ENCODE peak calls at places on chromosomes 11 and 22, in nine cellular contexts. S is stimulated activated CD4-positive, alpha-beta T cell treated with anti-CD3 and anti-CD28 coated beads, Interleukin-2, amount 100 ng/mL, for 24 hours; D is gastrocnemius medialis; G is effector memory CD8-positive, alpha-beta T cell; N is kidney glomerular epithelial cell; F is C1 segment of cervical spinal cord; X is activated CD8-positive, alpha-beta memory T cell treated with anti-CD3 and anti-CD28 coated beads for 48 hours; E is cerebellar nuclear complex; Y is NCI-H1105. C is an unnamed sample.

GRCh38 chr11:99422581-99423434 is 402.1 kb downstream of the CNTN5 start:
- DNase-seq in S (no peak), D (no peak), G (no peak), N (no peak), F (no peak), X (no peak), E (no peak), Y (no peak), C (no peak)

GRCh38 chr11:89405629-89406028 is 85.5 kb downstream of the NOX4 start:
- DNase-seq in S (no peak), D (no peak), G (no peak), N (no peak), F (no peak), X (no peak), E (no peak), Y (peak), C (no peak)

GRCh38 chr11:105181100-105181499 is 41.5 kb upstream of the CARD18 start:
- DNase-seq in S (no peak), D (no peak), G (no peak), N (peak), F (no peak), X (no peak), E (no peak), Y (no peak), C (no peak)

GRCh38 chr11:75399344-75400109 is at the start of gene RPS3:
- DNase-seq in S (peak), D (peak), G (peak), N (peak), F (peak), X (peak), E (peak), Y (peak), C (peak)

GRCh38 chr11:75487366-75487765 is 38.4 kb downstream of the GDPD5 start:
- DNase-seq in S (no peak), D (no peak), G (no peak), N (no peak), F (no peak), X (no peak), E (no peak), Y (no peak), C (no peak)

GRCh38 chr22:29138556-29138955 is 65.7 kb downstream of the KREMEN1 start:
- DNase-seq in S (no peak), D (no peak), G (no peak), N (no peak), F (no peak), X (no peak), E (no peak), Y (no peak), C (no peak)

GRCh38 chr11:40842750-40843339 is 616.6 kb downstream of the LRRC4C start:
- DNase-seq in S (no peak), D (no peak), G (no peak), N (no peak), F (no peak), X (no peak), E (no peak), Y (no peak), C (no peak)

GRCh38 chr11:118295834-118296454 is 8.6 kb upstream of the CD3E start:
- DNase-seq in S (peak), D (no peak), G (peak), N (peak), F (no peak), X (no peak), E (no peak), Y (no peak), C (peak)

GRCh38 chr11:116529210-116529609 is 243.6 kb downstream of the BUD13 start:
- DNase-seq in S (no peak), D (no peak), G (no peak), N (no peak), F (no peak), X (no peak), E (no peak), Y (no peak), C (no peak)

GRCh38 chr22:40637181-40638150 is 947 bp upstream of the MRTFA start:
- DNase-seq in S (peak), D (peak), G (no peak), N (no peak), F (no peak), X (no peak), E (peak), Y (peak), C (peak)

GRCh38 chr11:93905384-93905783 is 55.0 kb upstream of the VSTM5 start:
- DNase-seq in S (no peak), D (no peak), G (no peak), N (no peak), F (no peak), X (no peak), E (no peak), Y (no peak), C (no peak)

GRCh38 chr22:23270212-23270733 is 90.0 kb downstream of the BCR start:
- DNase-seq in S (no peak), D (no peak), G (no peak), N (no peak), F (no peak), X (no peak), E (no peak), Y (no peak), C (no peak)

GRCh38 chr11:35087648-35088047 is 51.3 kb upstream of the CD44 start:
- DNase-seq in S (no peak), D (no peak), G (no peak), N (no peak), F (no peak), X (no peak), E (no peak), Y (no peak), C (no peak)

GRCh38 chr11:92870241-92870826 is 99.1 kb upstream of the MTNR1B start:
- DNase-seq in S (no peak), D (no peak), G (no peak), N (no peak), F (no peak), X (no peak), E (no peak), Y (no peak), C (no peak)

GRCh38 chr11:8309311-8309710 is 45.6 kb upstream of the LMO1 start:
- DNase-seq in S (no peak), D (no peak), G (no peak), N (no peak), F (no peak), X (no peak), E (no peak), Y (no peak), C (no peak)

GRCh38 chr11:79437274-79437980 is 3.4 kb downstream of the TENM4 start:
- DNase-seq in S (peak), D (peak), G (no peak), N (no peak), F (no peak), X (no peak), E (no peak), Y (peak), C (peak)

GRCh38 chr11:65855927-65856363 is 2.0 kb downstream of the CFL1 start:
- DNase-seq in S (no peak), D (no peak), G (no peak), N (no peak), F (no peak), X (no peak), E (no peak), Y (no peak), C (no peak)

GRCh38 chr22:28544431-28544868 is 135.2 kb downstream of the TTC28 start:
- DNase-seq in S (no peak), D (no peak), G (no peak), N (no peak), F (no peak), X (no peak), E (no peak), Y (no peak), C (no peak)

GRCh38 chr11:45924036-45924915 is 1.8 kb downstream of the LARGE2 start:
- DNase-seq in S (no peak), D (peak), G (no peak), N (no peak), F (no peak), X (no peak), E (no peak), Y (no peak), C (peak)

GRCh38 chr11:1075341-1075911 is 752 bp downstream of the MUC2 start:
- DNase-seq in S (no peak), D (no peak), G (no peak), N (no peak), F (no peak), X (no peak), E (no peak), Y (no peak), C (no peak)

GRCh38 chr11:125675196-125675595 is 5.5 kb downstream of the ACRV1 start:
- DNase-seq in S (no peak), D (no peak), G (no peak), N (no peak), F (no peak), X (no peak), E (no peak), Y (no peak), C (no peak)

GRCh38 chr11:92473736-92474135 is 249.1 kb downstream of the FAT3 start:
- DNase-seq in S (no peak), D (no peak), G (no peak), N (peak), F (no peak), X (no peak), E (no peak), Y (no peak), C (no peak)

GRCh38 chr22:42842658-42843370 is 14.3 kb downstream of the ARFGAP3 start:
- DNase-seq in S (no peak), D (no peak), G (no peak), N (no peak), F (no peak), X (no peak), E (no peak), Y (no peak), C (no peak)

GRCh38 chr22:36339171-36340065 is 48.3 kb downstream of the MYH9 start:
- DNase-seq in S (peak), D (no peak), G (no peak), N (no peak), F (no peak), X (no peak), E (no peak), Y (no peak), C (no peak)

GRCh38 chr11:114604886-114605285 is 9.3 kb upstream of the NXPE4 start:
- DNase-seq in S (no peak), D (no peak), G (no peak), N (no peak), F (no peak), X (no peak), E (no peak), Y (no peak), C (no peak)

GRCh38 chr11:117885777-117886176 is 9.3 kb upstream of the FXYD6 start:
- DNase-seq in S (no peak), D (no peak), G (no peak), N (no peak), F (no peak), X (no peak), E (no peak), Y (no peak), C (no peak)

GRCh38 chr22:24445481-24446290 is 18.3 kb downstream of the ADORA2A start:
- DNase-seq in S (no peak), D (no peak), G (no peak), N (no peak), F (no peak), X (no peak), E (no peak), Y (no peak), C (no peak)

GRCh38 chr22:37690901-37691504 is 4.9 kb downstream of the NOL12 start:
- DNase-seq in S (no peak), D (peak), G (no peak), N (no peak), F (no peak), X (no peak), E (no peak), Y (no peak), C (no peak)

GRCh38 chr11:66261578-66261977 is 6.9 kb upstream of the RAB1B start:
- DNase-seq in S (no peak), D (no peak), G (no peak), N (no peak), F (no peak), X (no peak), E (no peak), Y (no peak), C (no peak)

GRCh38 chr22:42324991-42325710 is 54.7 kb upstream of the TCF20 start:
- DNase-seq in S (no peak), D (no peak), G (no peak), N (no peak), F (no peak), X (no peak), E (no peak), Y (no peak), C (no peak)

GRCh38 chr22:17898375-17898774 is 124.1 kb upstream of the BID start:
- DNase-seq in S (no peak), D (no peak), G (no peak), N (no peak), F (no peak), X (no peak), E (no peak), Y (no peak), C (no peak)

GRCh38 chr11:67615455-67616430 is 9.0 kb downstream of the NDUFV1 start:
- DNase-seq in S (peak), D (peak), G (peak), N (no peak), F (no peak), X (no peak), E (no peak), Y (peak), C (no peak)

GRCh38 chr11:47724041-47724729 is 9.0 kb upstream of the AGBL2 start:
- DNase-seq in S (no peak), D (peak), G (no peak), N (no peak), F (no peak), X (no peak), E (no peak), Y (no peak), C (no peak)

GRCh38 chr11:68661697-68662603 is 22.4 kb upstream of the GAL start:
- DNase-seq in S (no peak), D (no peak), G (no peak), N (no peak), F (no peak), X (no peak), E (no peak), Y (no peak), C (no peak)

GRCh38 chr11:96303067-96303466 is 39.9 kb downstream of the MAML2 start:
- DNase-seq in S (no peak), D (no peak), G (no peak), N (peak), F (no peak), X (no peak), E (no peak), Y (no peak), C (no peak)

GRCh38 chr11:119478711-119479285 is 55.8 kb upstream of the THY1 start:
- DNase-seq in S (no peak), D (no peak), G (no peak), N (no peak), F (no peak), X (no peak), E (no peak), Y (no peak), C (no peak)